ENCODE peak calls at places on chromosome X, in ten cellular contexts. T is GM03348; U is midbrain; H is glutamatergic neuron; K is kidney; J is neural crest cell; X is NCI-H146; Y is ureter; P is naive thymus-derived CD8-positive, alpha-beta T cell; C is RKO. V is an unnamed sample.
A peak's percentile ranks its signal among the peaks of the same experiment; 100 is the strongest.

GRCh38 chrX:153609917-153610833 is 11.2 kb upstream of the CCNQ start:
- DNase-seq in T (peak; percentile 75), U (peak; percentile 71), H (peak; percentile 87), K (peak; percentile 91), J (peak; percentile 78), X (peak; percentile 66), Y (peak; percentile 66), P (peak; percentile 76), C (no peak), V (peak; percentile 68)

GRCh38 chrX:145475725-145476124 is 228.4 kb downstream of the SPANXN1 start:
- DNase-seq in T (no peak), U (no peak), H (no peak), K (no peak), J (no peak), X (no peak), Y (no peak), P (no peak), C (no peak), V (no peak)

GRCh38 chrX:341541-342101 is 23.0 kb upstream of the GTPBP6 start:
- DNase-seq in T (no peak), U (no peak), H (peak; percentile 6), K (peak; percentile 55), J (no peak), X (no peak), Y (no peak), P (no peak), C (no peak), V (no peak)

GRCh38 chrX:150635952-150636351 is 57.2 kb upstream of the MTMR1 start:
- DNase-seq in T (peak; percentile 57), U (no peak), H (no peak), K (no peak), J (no peak), X (no peak), Y (no peak), P (no peak), C (peak; percentile 86), V (peak; percentile 82)

GRCh38 chrX:110143454-110144210 is 140.7 kb downstream of the TMEM164 start:
- DNase-seq in T (peak; percentile 7), U (peak; percentile 13), H (no peak), K (no peak), J (no peak), X (no peak), Y (no peak), P (no peak), C (no peak), V (no peak)

GRCh38 chrX:43679778-43680177 is 23.7 kb downstream of the MAOA start:
- DNase-seq in T (no peak), U (no peak), H (no peak), K (no peak), J (no peak), X (no peak), Y (no peak), P (no peak), C (no peak), V (no peak)

GRCh38 chrX:46575991-46576392 is 2.4 kb downstream of the CHST7 start:
- DNase-seq in T (peak; percentile 12), U (peak; percentile 12), H (no peak), K (no peak), J (no peak), X (peak; percentile 4), Y (no peak), P (no peak), C (no peak), V (peak; percentile 45)

GRCh38 chrX:152635941-152636340 is 1.8 kb upstream of the GABRQ start:
- DNase-seq in T (peak; percentile 56), U (peak; percentile 19), H (peak; percentile 52), K (no peak), J (peak; percentile 35), X (peak; percentile 44), Y (peak; percentile 51), P (no peak), C (peak; percentile 74), V (peak; percentile 58)

GRCh38 chrX:151779258-151779657 is 44.7 kb downstream of the CNGA2 start:
- DNase-seq in T (no peak), U (no peak), H (no peak), K (no peak), J (no peak), X (no peak), Y (no peak), P (no peak), C (no peak), V (no peak)

GRCh38 chrX:53383376-53384087 is 38.9 kb downstream of the SMC1A start:
- DNase-seq in T (no peak), U (no peak), H (no peak), K (no peak), J (no peak), X (no peak), Y (no peak), P (no peak), C (no peak), V (no peak)

GRCh38 chrX:68355629-68355920 is 77.7 kb downstream of the OPHN1 start:
- DNase-seq in T (no peak), U (no peak), H (no peak), K (no peak), J (no peak), X (no peak), Y (no peak), P (no peak), C (no peak), V (no peak)

V was measured in EH.